ENCODE peak calls at places on chromosomes 5 and 9, in nine cellular contexts. B is effector memory CD8-positive, alpha-beta T cell; V is fibroblast of mammary gland; K is AG20443; U is putamen; R is MG63; Y is mesendoderm; E is activated T-helper 1 cell treated with anti-CD3 and anti-CD28 coated beads, Interleukin-2, amount 50 U/mL, for 16 hours; Q is GM12891. H is an unnamed sample.

GRCh38 chr5:164345173-164345572 is 839.8 kb downstream of the MAT2B start:
- DNase-seq in B (no peak), V (peak), K (no peak), U (no peak), R (peak), Y (peak), E (no peak), Q (no peak), H (peak)

GRCh38 chr9:117796681-117797080 is 92.5 kb downstream of the TLR4 start:
- DNase-seq in B (no peak), V (peak), K (peak), U (no peak), R (peak), Y (no peak), E (no peak), Q (no peak), H (no peak)

GRCh38 chr9:37566716-37567115 is 9.5 kb downstream of the FBXO10 start:
- DNase-seq in B (no peak), V (peak), K (peak), U (no peak), R (no peak), Y (no peak), E (no peak), Q (no peak), H (no peak)

GRCh38 chr9:28158451-28158850 is 585.2 kb upstream of the C9orf72 start:
- DNase-seq in B (no peak), V (no peak), K (no peak), U (no peak), R (no peak), Y (no peak), E (no peak), Q (no peak), H (no peak)

GRCh38 chr9:129655142-129655541 is 10.3 kb upstream of the PRRX2 start:
- DNase-seq in B (no peak), V (no peak), K (no peak), U (no peak), R (no peak), Y (no peak), E (no peak), Q (no peak), H (no peak)

GRCh38 chr9:111516061-111516465 is 8.9 kb upstream of the ZNF483 start:
- DNase-seq in B (no peak), V (peak), K (no peak), U (no peak), R (no peak), Y (no peak), E (no peak), Q (no peak), H (peak)

GRCh38 chr5:167720676-167721260 is 570.7 kb upstream of the WWC1 start:
- DNase-seq in B (no peak), V (peak), K (peak), U (no peak), R (peak), Y (no peak), E (no peak), Q (no peak), H (peak)

GRCh38 chr9:88747768-88748167 is 212.8 kb downstream of the NXNL2 start:
- DNase-seq in B (no peak), V (peak), K (peak), U (no peak), R (peak), Y (peak), E (no peak), Q (no peak), H (peak)

GRCh38 chr5:57780306-57780958 is 297.8 kb upstream of the ACTBL2 start:
- DNase-seq in B (no peak), V (no peak), K (no peak), U (no peak), R (peak), Y (peak), E (no peak), Q (no peak), H (peak)

GRCh38 chr5:41406424-41406823 is 104.0 kb downstream of the PLCXD3 start:
- DNase-seq in B (no peak), V (no peak), K (no peak), U (no peak), R (no peak), Y (no peak), E (no peak), Q (no peak), H (no peak)

GRCh38 chr5:147642666-147643065 is 132.8 kb upstream of the DPYSL3 start:
- DNase-seq in B (no peak), V (no peak), K (no peak), U (no peak), R (no peak), Y (no peak), E (no peak), Q (no peak), H (no peak)

GRCh38 chr5:37715361-37715760 is 124.5 kb downstream of the GDNF start:
- DNase-seq in B (no peak), V (peak), K (peak), U (no peak), R (no peak), Y (no peak), E (no peak), Q (no peak), H (peak)

GRCh38 chr5:2714026-2714425 is 37.5 kb downstream of the IRX2 start:
- DNase-seq in B (no peak), V (no peak), K (no peak), U (no peak), R (no peak), Y (no peak), E (no peak), Q (no peak), H (no peak)

GRCh38 chr9:100309992-100310391 is 42.8 kb downstream of the TEX10 start:
- DNase-seq in B (no peak), V (peak), K (peak), U (no peak), R (no peak), Y (no peak), E (no peak), Q (no peak), H (no peak)

GRCh38 chr5:171386006-171386671 is 1.5 kb upstream of the NPM1 start:
- DNase-seq in B (no peak), V (no peak), K (no peak), U (no peak), R (no peak), Y (no peak), E (no peak), Q (no peak), H (no peak)

GRCh38 chr5:153783278-153783677 is 255.4 kb downstream of the FAM114A2 start:
- DNase-seq in B (no peak), V (no peak), K (no peak), U (no peak), R (no peak), Y (peak), E (no peak), Q (no peak), H (no peak)

GRCh38 chr5:2753452-2754409 is 2.3 kb upstream of the IRX2 start:
- DNase-seq in B (no peak), V (no peak), K (no peak), U (no peak), R (no peak), Y (peak), E (no peak), Q (no peak), H (no peak)

GRCh38 chr5:169711826-169712225 is 74.8 kb downstream of the DOCK2 start:
- DNase-seq in B (no peak), V (no peak), K (no peak), U (no peak), R (no peak), Y (peak), E (no peak), Q (no peak), H (no peak)

GRCh38 chr9:22240619-22241018 is 206.0 kb upstream of the DMRTA1 start:
- DNase-seq in B (no peak), V (peak), K (no peak), U (no peak), R (no peak), Y (no peak), E (no peak), Q (no peak), H (peak)

GRCh38 chr5:53478411-53479044 is 1.9 kb upstream of the FST start:
- DNase-seq in B (no peak), V (peak), K (peak), U (peak), R (peak), Y (peak), E (no peak), Q (no peak), H (peak)

GRCh38 chr5:141657937-141658545 is 6.8 kb upstream of the FCHSD1 start:
- DNase-seq in B (no peak), V (peak), K (peak), U (no peak), R (peak), Y (no peak), E (no peak), Q (no peak), H (peak)

GRCh38 chr9:118318770-118319443 is 614.7 kb downstream of the TLR4 start:
- DNase-seq in B (no peak), V (peak), K (peak), U (peak), R (peak), Y (no peak), E (no peak), Q (no peak), H (peak)

GRCh38 chr5:139755892-139756671 is 39.5 kb upstream of the PSD2 start:
- DNase-seq in B (no peak), V (no peak), K (no peak), U (no peak), R (no peak), Y (no peak), E (no peak), Q (no peak), H (no peak)

GRCh38 chr5:59164041-59164830 is 581.4 kb downstream of the RAB3C start:
- DNase-seq in B (no peak), V (peak), K (peak), U (no peak), R (no peak), Y (no peak), E (no peak), Q (no peak), H (peak)

GRCh38 chr9:124439086-124439485 is 11.2 kb upstream of the ADGRD2 start:
- DNase-seq in B (no peak), V (no peak), K (no peak), U (no peak), R (no peak), Y (no peak), E (no peak), Q (no peak), H (no peak)

GRCh38 chr5:72464071-72464470 is 43.1 kb downstream of the ZNF366 start:
- DNase-seq in B (no peak), V (no peak), K (no peak), U (no peak), R (no peak), Y (no peak), E (no peak), Q (no peak), H (no peak)

GRCh38 chr9:131275332-131276106 is 791 bp downstream of the FAM78A start:
- DNase-seq in B (no peak), V (no peak), K (no peak), U (no peak), R (no peak), Y (peak), E (no peak), Q (no peak), H (no peak)

GRCh38 chr5:168177831-168178450 is 113.5 kb upstream of the WWC1 start:
- DNase-seq in B (no peak), V (no peak), K (no peak), U (no peak), R (peak), Y (peak), E (no peak), Q (no peak), H (no peak)

GRCh38 chr5:69271376-69271775 is 36.7 kb downstream of the CDK7 start:
- DNase-seq in B (no peak), V (peak), K (no peak), U (no peak), R (peak), Y (no peak), E (no peak), Q (no peak), H (peak)

GRCh38 chr5:142156839-142157463 is 48.4 kb downstream of the NDFIP1 start:
- DNase-seq in B (no peak), V (no peak), K (no peak), U (no peak), R (no peak), Y (peak), E (no peak), Q (no peak), H (no peak)

GRCh38 chr9:132019702-132020101 is 60.0 kb downstream of the MED27 start:
- DNase-seq in B (no peak), V (no peak), K (no peak), U (no peak), R (no peak), Y (no peak), E (no peak), Q (no peak), H (no peak)

GRCh38 chr9:79166005-79166404 is 405.8 kb upstream of the TLE4 start:
- DNase-seq in B (no peak), V (peak), K (no peak), U (no peak), R (no peak), Y (no peak), E (no peak), Q (no peak), H (peak)

GRCh38 chr9:114288233-114289051 is 34.5 kb upstream of the ORM1 start:
- DNase-seq in B (no peak), V (peak), K (peak), U (no peak), R (no peak), Y (peak), E (no peak), Q (no peak), H (peak)

GRCh38 chr5:10831416-10831815 is 70.4 kb upstream of the DAP start:
- DNase-seq in B (no peak), V (peak), K (peak), U (no peak), R (peak), Y (no peak), E (no peak), Q (no peak), H (peak)

GRCh38 chr9:304106-304505 is 89.4 kb downstream of the DOCK8 start:
- DNase-seq in B (no peak), V (no peak), K (no peak), U (no peak), R (no peak), Y (peak), E (no peak), Q (no peak), H (no peak)

GRCh38 chr9:130142635-130143034 is 29.6 kb upstream of the NCS1 start:
- DNase-seq in B (no peak), V (no peak), K (no peak), U (no peak), R (no peak), Y (no peak), E (no peak), Q (no peak), H (no peak)

GRCh38 chr5:170985486-170985885 is 123.7 kb downstream of the RANBP17 start:
- DNase-seq in B (no peak), V (peak), K (no peak), U (no peak), R (no peak), Y (no peak), E (no peak), Q (no peak), H (peak)

GRCh38 chr5:101535626-101536025 is 632.5 kb upstream of the ST8SIA4 start:
- DNase-seq in B (no peak), V (peak), K (no peak), U (no peak), R (no peak), Y (no peak), E (no peak), Q (no peak), H (peak)

GRCh38 chr5:171907731-171908343 is 98.6 kb downstream of the FBXW11 start:
- DNase-seq in B (peak), V (peak), K (peak), U (peak), R (peak), Y (peak), E (peak), Q (no peak), H (peak)

H was measured in ELR.